ENCODE peak calls at places on chromosomes 13 and 19, in ten cellular contexts. Z is activated CD4-positive, alpha-beta T cell treated with anti-CD3 and anti-CD28 coated beads, Interleukin-2, amount 50 U/mL, for 24 hours; E is head of caudate nucleus; Y is left ventricle myocardium superior; O is SW 1271; A is activated CD4-positive, CD25-positive, alpha-beta regulatory T cell treated with anti-CD3 and anti-CD28 coated beads, Interleukin-2, amount 50 U/mL, for 16 hours; N is mesothelial cell of epicardium; W is sigmoid colon; I is endothelial cell of umbilical vein; X is stimulated activated naive CD4-positive, alpha-beta T cell. M is an unnamed sample.

GRCh38 chr19:8445488-8446001 is 770 bp downstream of the HNRNPM start:
- DNase-seq in Z (peak), E (peak), Y (peak), O (no peak), A (peak), N (peak), W (peak), I (peak), X (peak), M (peak)

GRCh38 chr19:16332991-16333624 is 8.5 kb downstream of the KLF2 start:
- DNase-seq in Z (no peak), E (no peak), Y (no peak), O (no peak), A (no peak), N (no peak), W (no peak), I (no peak), X (no peak), M (no peak)

GRCh38 chr13:78978381-78978998 is 319.5 kb upstream of the OBI1 start:
- DNase-seq in Z (no peak), E (no peak), Y (no peak), O (peak), A (no peak), N (no peak), W (no peak), I (peak), X (peak), M (no peak)

GRCh38 chr13:99370476-99371272 is 63.5 kb upstream of the GPR183 start:
- DNase-seq in Z (no peak), E (no peak), Y (no peak), O (no peak), A (no peak), N (no peak), W (no peak), I (no peak), X (peak), M (no peak)

GRCh38 chr13:110197041-110197440 is 109.9 kb downstream of the COL4A1 start:
- DNase-seq in Z (no peak), E (no peak), Y (no peak), O (no peak), A (no peak), N (no peak), W (no peak), I (no peak), X (no peak), M (no peak)

GRCh38 chr13:85261757-85262346 is 537.4 kb downstream of the SLITRK6 start:
- DNase-seq in Z (no peak), E (no peak), Y (no peak), O (peak), A (no peak), N (no peak), W (no peak), I (peak), X (no peak), M (no peak)

GRCh38 chr19:13621413-13621812 is 115.1 kb upstream of the CACNA1A start:
- DNase-seq in Z (no peak), E (no peak), Y (no peak), O (peak), A (no peak), N (no peak), W (no peak), I (no peak), X (no peak), M (no peak)

GRCh38 chr19:32324631-32325215 is 20.7 kb upstream of the ZNF507 start:
- DNase-seq in Z (no peak), E (no peak), Y (no peak), O (no peak), A (no peak), N (no peak), W (no peak), I (no peak), X (no peak), M (no peak)

GRCh38 chr19:36265064-36265463 is 50.2 kb downstream of the ZNF146 start:
- DNase-seq in Z (no peak), E (no peak), Y (peak), O (no peak), A (no peak), N (no peak), W (no peak), I (no peak), X (no peak), M (no peak)

GRCh38 chr19:54875506-54875905 is 1.5 kb downstream of the FCAR start:
- DNase-seq in Z (no peak), E (no peak), Y (no peak), O (no peak), A (no peak), N (no peak), W (no peak), I (no peak), X (no peak), M (no peak)